ENCODE peak calls at places on chromosomes 13 and 19, in nine cellular contexts. One of them, this sample, is unnamed.

GRCh38 chr13:30932481-30933333 is at the start of gene TEX26:
- DNase-seq in kidney epithelial cell: no peak
- DNase-seq in neural progenitor cell: peak
- DNase-seq in psoas muscle: no peak
- DNase-seq in lower lobe of right lung: no peak
- DNase-seq in endodermal cell: peak
- DNase-seq in HL-60: no peak
- DNase-seq in astrocyte of the cerebellum: no peak
- DNase-seq in AG04450: no peak
- DNase-seq in this sample: no peak

GRCh38 chr13:110882972-110883371 is 31.9 kb downstream of the ANKRD10 start:
- DNase-seq in astrocyte of the cerebellum: no peak
- DNase-seq in psoas muscle: no peak
- DNase-seq in AG04450: no peak
- DNase-seq in HL-60: no peak
- DNase-seq in lower lobe of right lung: no peak
- DNase-seq in kidney epithelial cell: no peak
- DNase-seq in endodermal cell: no peak
- DNase-seq in neural progenitor cell: no peak
- DNase-seq in this sample: no peak

GRCh38 chr13:32537580-32538233 is 888 bp downstream of the N4BP2L2 start:
- DNase-seq in astrocyte of the cerebellum: no peak
- DNase-seq in kidney epithelial cell: no peak
- DNase-seq in HL-60: peak
- DNase-seq in AG04450: no peak
- DNase-seq in endodermal cell: peak
- DNase-seq in neural progenitor cell: no peak
- DNase-seq in lower lobe of right lung: peak
- DNase-seq in psoas muscle: peak
- DNase-seq in this sample: no peak

GRCh38 chr13:73465629-73465974 is 406.8 kb downstream of the KLF5 start:
- DNase-seq in lower lobe of right lung: no peak
- DNase-seq in astrocyte of the cerebellum: no peak
- DNase-seq in AG04450: no peak
- DNase-seq in neural progenitor cell: no peak
- DNase-seq in HL-60: no peak
- DNase-seq in psoas muscle: no peak
- DNase-seq in kidney epithelial cell: peak
- DNase-seq in endodermal cell: no peak
- DNase-seq in this sample: no peak

GRCh38 chr13:85693889-85694511 is 105.2 kb downstream of the SLITRK6 start:
- DNase-seq in psoas muscle: no peak
- DNase-seq in AG04450: no peak
- DNase-seq in endodermal cell: peak
- DNase-seq in astrocyte of the cerebellum: no peak
- DNase-seq in neural progenitor cell: no peak
- DNase-seq in kidney epithelial cell: no peak
- DNase-seq in lower lobe of right lung: no peak
- DNase-seq in HL-60: no peak
- DNase-seq in this sample: no peak

GRCh38 chr19:18007939-18008673 is at the start of gene ARRDC2:
- DNase-seq in astrocyte of the cerebellum: peak
- DNase-seq in lower lobe of right lung: peak
- DNase-seq in psoas muscle: peak
- DNase-seq in HL-60: peak
- DNase-seq in AG04450: peak
- DNase-seq in kidney epithelial cell: no peak
- DNase-seq in neural progenitor cell: peak
- DNase-seq in endodermal cell: peak
- DNase-seq in this sample: no peak

GRCh38 chr13:44436589-44437337 is 63.1 kb downstream of the SERP2 start:
- DNase-seq in neural progenitor cell: peak
- DNase-seq in astrocyte of the cerebellum: peak
- DNase-seq in kidney epithelial cell: peak
- DNase-seq in HL-60: peak
- DNase-seq in lower lobe of right lung: peak
- DNase-seq in AG04450: peak
- DNase-seq in psoas muscle: peak
- DNase-seq in endodermal cell: peak
- DNase-seq in this sample: peak

GRCh38 chr19:2812414-2813234 is 7.0 kb upstream of the ZNF554 start:
- DNase-seq in neural progenitor cell: no peak
- DNase-seq in psoas muscle: no peak
- DNase-seq in HL-60: no peak
- DNase-seq in lower lobe of right lung: no peak
- DNase-seq in AG04450: no peak
- DNase-seq in kidney epithelial cell: no peak
- DNase-seq in endodermal cell: no peak
- DNase-seq in astrocyte of the cerebellum: no peak
- DNase-seq in this sample: no peak

GRCh38 chr13:39202746-39203145 is 164.5 kb downstream of the NHLRC3 start:
- DNase-seq in HL-60: no peak
- DNase-seq in kidney epithelial cell: no peak
- DNase-seq in psoas muscle: no peak
- DNase-seq in astrocyte of the cerebellum: no peak
- DNase-seq in neural progenitor cell: no peak
- DNase-seq in endodermal cell: no peak
- DNase-seq in lower lobe of right lung: no peak
- DNase-seq in AG04450: no peak
- DNase-seq in this sample: no peak

GRCh38 chr19:34504273-34504808 is 22.8 kb downstream of the WTIP start:
- DNase-seq in astrocyte of the cerebellum: no peak
- DNase-seq in neural progenitor cell: no peak
- DNase-seq in lower lobe of right lung: no peak
- DNase-seq in endodermal cell: no peak
- DNase-seq in AG04450: no peak
- DNase-seq in HL-60: no peak
- DNase-seq in kidney epithelial cell: no peak
- DNase-seq in psoas muscle: no peak
- DNase-seq in this sample: no peak

GRCh38 chr19:46412034-46412982 is 1.1 kb downstream of the CCDC8 start:
- DNase-seq in kidney epithelial cell: no peak
- DNase-seq in psoas muscle: peak
- DNase-seq in endodermal cell: peak
- DNase-seq in lower lobe of right lung: peak
- DNase-seq in neural progenitor cell: peak
- DNase-seq in astrocyte of the cerebellum: no peak
- DNase-seq in AG04450: no peak
- DNase-seq in HL-60: no peak
- DNase-seq in this sample: no peak

GRCh38 chr13:98390086-98390697 is 186.7 kb downstream of the STK24 start:
- DNase-seq in lower lobe of right lung: no peak
- DNase-seq in neural progenitor cell: no peak
- DNase-seq in psoas muscle: no peak
- DNase-seq in HL-60: no peak
- DNase-seq in kidney epithelial cell: no peak
- DNase-seq in endodermal cell: peak
- DNase-seq in astrocyte of the cerebellum: no peak
- DNase-seq in AG04450: no peak
- DNase-seq in this sample: no peak

GRCh38 chr13:98393873-98394272 is 183.0 kb downstream of the STK24 start:
- DNase-seq in endodermal cell: no peak
- DNase-seq in neural progenitor cell: no peak
- DNase-seq in astrocyte of the cerebellum: no peak
- DNase-seq in lower lobe of right lung: no peak
- DNase-seq in kidney epithelial cell: no peak
- DNase-seq in psoas muscle: no peak
- DNase-seq in HL-60: no peak
- DNase-seq in AG04450: no peak
- DNase-seq in this sample: no peak

GRCh38 chr13:98385591-98385990 is 191.3 kb downstream of the STK24 start:
- DNase-seq in neural progenitor cell: no peak
- DNase-seq in lower lobe of right lung: no peak
- DNase-seq in endodermal cell: no peak
- DNase-seq in astrocyte of the cerebellum: no peak
- DNase-seq in psoas muscle: no peak
- DNase-seq in kidney epithelial cell: no peak
- DNase-seq in AG04450: no peak
- DNase-seq in HL-60: no peak
- DNase-seq in this sample: no peak

GRCh38 chr13:98386632-98387031 is 190.3 kb downstream of the STK24 start:
- DNase-seq in AG04450: no peak
- DNase-seq in neural progenitor cell: no peak
- DNase-seq in astrocyte of the cerebellum: no peak
- DNase-seq in psoas muscle: no peak
- DNase-seq in kidney epithelial cell: no peak
- DNase-seq in endodermal cell: no peak
- DNase-seq in HL-60: no peak
- DNase-seq in lower lobe of right lung: no peak
- DNase-seq in this sample: no peak

DNA sequence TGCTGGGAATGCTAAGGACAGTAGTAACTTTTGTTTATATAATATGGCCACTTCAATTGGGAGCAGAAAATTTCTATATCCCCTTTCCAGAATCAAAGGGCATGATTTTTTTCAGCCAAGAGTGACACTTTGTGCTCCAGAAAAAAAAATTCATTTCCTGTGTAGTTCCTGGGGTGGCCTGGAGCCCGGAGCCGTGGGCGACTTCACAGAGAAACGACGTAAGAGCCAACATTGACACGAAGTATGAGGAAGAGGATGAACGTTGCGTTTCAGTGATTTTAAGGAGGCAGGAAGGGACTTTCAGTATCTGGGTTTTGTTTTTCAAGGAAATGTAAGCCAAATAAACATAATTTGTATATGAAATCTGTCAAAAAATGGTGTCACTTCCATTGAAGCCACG is 187.6 kb downstream of the STK24 start:
- DNase-seq in endodermal cell: no peak
- DNase-seq in kidney epithelial cell: no peak
- DNase-seq in AG04450: no peak
- DNase-seq in psoas muscle: no peak
- DNase-seq in astrocyte of the cerebellum: no peak
- DNase-seq in HL-60: no peak
- DNase-seq in lower lobe of right lung: no peak
- DNase-seq in neural progenitor cell: no peak
- DNase-seq in this sample: no peak
- H3K4me3 ChIP-seq in endodermal cell: no peak
- H3K4me3 ChIP-seq in kidney epithelial cell: no peak
- H3K4me3 ChIP-seq in AG04450: no peak
- H3K4me3 ChIP-seq in psoas muscle: no peak
- H3K4me3 ChIP-seq in astrocyte of the cerebellum: no peak
- H3K4me3 ChIP-seq in HL-60: no peak
- H3K4me3 ChIP-seq in lower lobe of right lung: no peak
- H3K4me3 ChIP-seq in neural progenitor cell: no peak
- H3K4me3 ChIP-seq in this sample: no peak

GRCh38 chr19:9672893-9673292 is 2.0 kb downstream of the ZNF562 start:
- DNase-seq in psoas muscle: no peak
- DNase-seq in neural progenitor cell: no peak
- DNase-seq in endodermal cell: no peak
- DNase-seq in lower lobe of right lung: no peak
- DNase-seq in kidney epithelial cell: no peak
- DNase-seq in HL-60: no peak
- DNase-seq in AG04450: no peak
- DNase-seq in astrocyte of the cerebellum: no peak
- DNase-seq in this sample: no peak
- TF ChIP-seq CTCF in psoas muscle: no peak
- TF ChIP-seq CTCF in neural progenitor cell: no peak
- TF ChIP-seq CTCF in endodermal cell: no peak
- TF ChIP-seq CTCF in lower lobe of right lung: no peak
- TF ChIP-seq CTCF in kidney epithelial cell: no peak
- TF ChIP-seq CTCF in HL-60: no peak
- TF ChIP-seq CTCF in AG04450: no peak
- TF ChIP-seq CTCF in astrocyte of the cerebellum: no peak
- TF ChIP-seq CTCF in this sample: no peak

GRCh38 chr19:38838986-38839761 is 7.6 kb upstream of the ECH1 start:
- DNase-seq in neural progenitor cell: no peak
- DNase-seq in kidney epithelial cell: no peak
- DNase-seq in astrocyte of the cerebellum: no peak
- DNase-seq in endodermal cell: no peak
- DNase-seq in AG04450: no peak
- DNase-seq in HL-60: no peak
- DNase-seq in psoas muscle: no peak
- DNase-seq in lower lobe of right lung: no peak
- DNase-seq in this sample: no peak
- H3K4me3 ChIP-seq in neural progenitor cell: no peak
- H3K4me3 ChIP-seq in kidney epithelial cell: no peak
- H3K4me3 ChIP-seq in astrocyte of the cerebellum: no peak
- H3K4me3 ChIP-seq in endodermal cell: no peak
- H3K4me3 ChIP-seq in AG04450: no peak
- H3K4me3 ChIP-seq in HL-60: no peak
- H3K4me3 ChIP-seq in psoas muscle: no peak
- H3K4me3 ChIP-seq in lower lobe of right lung: no peak
- H3K4me3 ChIP-seq in this sample: no peak

GRCh38 chr19:6417713-6418561 is 6.7 kb downstream of the KHSRP start:
- DNase-seq in AG04450: no peak
- DNase-seq in HL-60: no peak
- DNase-seq in psoas muscle: no peak
- DNase-seq in lower lobe of right lung: no peak
- DNase-seq in neural progenitor cell: peak
- DNase-seq in astrocyte of the cerebellum: no peak
- DNase-seq in endodermal cell: peak
- DNase-seq in kidney epithelial cell: no peak
- DNase-seq in this sample: no peak
- TF ChIP-seq CTCF in AG04450: peak
- TF ChIP-seq CTCF in HL-60: no peak
- TF ChIP-seq CTCF in psoas muscle: peak
- TF ChIP-seq CTCF in lower lobe of right lung: peak
- TF ChIP-seq CTCF in neural progenitor cell: peak
- TF ChIP-seq CTCF in astrocyte of the cerebellum: peak
- TF ChIP-seq CTCF in endodermal cell: peak
- TF ChIP-seq CTCF in kidney epithelial cell: peak
- TF ChIP-seq CTCF in this sample: peak

DNA sequence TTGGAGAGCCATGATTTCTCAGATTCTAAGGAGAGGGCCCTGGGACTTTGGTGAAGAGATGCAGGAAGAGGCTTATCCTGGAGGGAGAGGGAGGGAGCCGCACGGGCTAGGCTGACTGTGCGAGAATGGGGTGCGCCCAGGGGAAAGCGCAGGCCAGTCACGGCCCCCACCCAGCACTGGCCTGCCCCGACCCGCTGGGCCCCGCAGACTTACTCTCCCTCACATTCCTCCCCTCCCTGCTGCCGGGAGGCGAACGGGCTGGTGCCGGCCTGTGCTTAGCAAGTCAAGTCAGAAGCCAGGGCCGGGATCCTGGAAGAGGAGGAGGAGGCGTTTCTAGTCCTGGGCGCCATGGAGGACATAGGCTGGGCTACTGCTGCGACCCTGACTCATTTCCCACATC is 120.0 kb downstream of the CRYL1 start:
- DNase-seq in astrocyte of the cerebellum: no peak
- DNase-seq in kidney epithelial cell: no peak
- DNase-seq in lower lobe of right lung: no peak
- DNase-seq in HL-60: no peak
- DNase-seq in psoas muscle: no peak
- DNase-seq in neural progenitor cell: peak
- DNase-seq in endodermal cell: peak
- DNase-seq in AG04450: no peak
- DNase-seq in this sample: peak
- H3K4me3 ChIP-seq in astrocyte of the cerebellum: no peak
- H3K4me3 ChIP-seq in kidney epithelial cell: no peak
- H3K4me3 ChIP-seq in lower lobe of right lung: no peak
- H3K4me3 ChIP-seq in HL-60: no peak
- H3K4me3 ChIP-seq in psoas muscle: no peak
- H3K4me3 ChIP-seq in neural progenitor cell: peak
- H3K4me3 ChIP-seq in endodermal cell: no peak
- H3K4me3 ChIP-seq in AG04450: no peak
- H3K4me3 ChIP-seq in this sample: no peak